ENCODE peak calls at places on chromosomes 1 and 21, in eight cellular contexts. N is SJSA1; U is adrenal gland; M is right cardiac atrium; Y is body of pancreas; Q is naive thymus-derived CD4-positive, alpha-beta T cell; F is uterus; H is ovary. O is an unnamed sample. For H3K27me3, the result is how much of the 10 kb centered on the place peaks cover.

GRCh38 chr1:38275960-38276359 is 229.4 kb upstream of the POU3F1 start:
- DNase-seq in Y (no peak), F (no peak), U (no peak), Q (no peak), M (no peak), H (no peak), N (no peak), O (no peak)

GRCh38 chr1:119139857-119140176 is 636 bp downstream of the WARS2 start:
- DNase-seq in M (no peak), F (no peak), N (no peak), Y (no peak), Q (no peak), U (no peak), H (no peak), O (no peak)

GRCh38 chr1:147570907-147571306 is 29.6 kb downstream of the BCL9 start:
- DNase-seq in Y (no peak), Q (no peak), F (no peak), U (no peak), N (no peak), M (no peak), H (no peak), O (no peak)

GRCh38 chr21:31298618-31299269 is 45.3 kb downstream of the TIAM1 start:
- DNase-seq in F (no peak), M (no peak), N (no peak), H (no peak), Q (no peak), Y (no peak), U (no peak), O (no peak)

GRCh38 chr1:87765686-87766085 is 437.0 kb downstream of the LMO4 start:
- DNase-seq in U (no peak), N (no peak), Y (no peak), F (no peak), H (no peak), Q (no peak), M (no peak), O (no peak)

GRCh38 chr21:45848352-45848751 is 133.2 kb upstream of the COL6A1 start:
- DNase-seq in Y (no peak), N (no peak), H (no peak), M (no peak), U (no peak), F (no peak), Q (no peak), O (no peak)

GRCh38 chr1:201489656-201490261 is 17.2 kb downstream of the CSRP1 start:
- DNase-seq in F (no peak), U (no peak), Q (no peak), M (peak), H (no peak), N (no peak), Y (no peak), O (no peak)

GRCh38 chr1:27971674-27972073 is 11.9 kb downstream of the XKR8 start:
- DNase-seq in M (no peak), U (no peak), Q (no peak), N (peak), Y (no peak), F (no peak), H (no peak), O (no peak)

GRCh38 chr21:16773206-16773605 is 739.6 kb upstream of the CXADR start:
- DNase-seq in H (no peak), F (no peak), Q (no peak), U (no peak), Y (no peak), N (peak), M (no peak), O (no peak)

GRCh38 chr1:50420689-50421365 is 2.4 kb downstream of the DMRTA2 start:
- DNase-seq in Q (no peak), N (no peak), Y (no peak), U (no peak), F (no peak), H (no peak), M (no peak), O (no peak)

GRCh38 chr1:68046885-68047658 is 3.4 kb downstream of the DIRAS3 start:
- DNase-seq in H (no peak), Q (no peak), Y (no peak), U (no peak), F (no peak), M (no peak), N (no peak), O (no peak)

GRCh38 chr1:203055166-203055799 is 29.0 kb downstream of the PPFIA4 start:
- DNase-seq in F (no peak), U (no peak), Q (no peak), M (no peak), N (no peak), Y (no peak), H (no peak), O (no peak)

GRCh38 chr1:218592688-218593087 is 247.6 kb downstream of the TGFB2 start:
- DNase-seq in F (no peak), Y (no peak), M (no peak), N (peak), H (no peak), Q (no peak), U (no peak), O (peak)

GRCh38 chr21:27423906-27424595 is 457.2 kb upstream of the ADAMTS5 start:
- DNase-seq in N (no peak), F (no peak), H (no peak), Y (no peak), U (no peak), Q (no peak), M (no peak), O (no peak)

GRCh38 chr1:236303675-236304074 is 21.9 kb upstream of the ERO1B start:
- DNase-seq in H (no peak), M (no peak), F (no peak), Y (no peak), N (no peak), U (no peak), Q (peak), O (no peak)

GRCh38 chr1:3533051-3534048 is 78.0 kb downstream of the MEGF6 start:
- DNase-seq in Y (no peak), Q (no peak), U (no peak), N (no peak), H (no peak), F (no peak), M (no peak), O (no peak)

GRCh38 chr1:48555271-48555670 is 83.3 kb upstream of the SPATA6 start:
- DNase-seq in M (no peak), N (no peak), U (no peak), Q (no peak), F (no peak), Y (no peak), H (no peak), O (no peak)

GRCh38 chr1:167013124-167013900 is 24.2 kb downstream of the MAEL start:
- DNase-seq in U (no peak), F (no peak), Q (no peak), Y (no peak), H (no peak), N (no peak), M (no peak), O (no peak)

GRCh38 chr21:28298251-28298672 is 694.4 kb downstream of the LTN1 start:
- DNase-seq in U (no peak), H (no peak), M (no peak), Y (no peak), N (no peak), F (no peak), Q (no peak), O (no peak)

GRCh38 chr1:27503961-27504587 is 14.1 kb upstream of the WASF2 start:
- DNase-seq in H (peak), Q (no peak), M (peak), U (no peak), F (peak), Y (no peak), N (no peak), O (no peak)

GRCh38 chr1:220755316-220755715 is 7.2 kb downstream of the MTARC2 start:
- DNase-seq in M (no peak), N (no peak), H (no peak), U (no peak), F (no peak), Y (no peak), Q (no peak), O (no peak)

GRCh38 chr1:119554188-119554587 is 47.2 kb downstream of the HSD3B1 start:
- DNase-seq in U (peak), M (peak), N (peak), H (peak), Y (peak), F (no peak), Q (no peak), O (no peak)

GRCh38 chr1:212219679-212220463 is 65.3 kb upstream of the PPP2R5A start:
- DNase-seq in Y (no peak), U (no peak), M (no peak), F (no peak), Q (no peak), H (no peak), N (peak), O (no peak)

GRCh38 chr1:199774433-199775089 is 252.9 kb upstream of the NR5A2 start:
- DNase-seq in H (no peak), Y (peak), N (no peak), M (no peak), U (no peak), Q (no peak), F (no peak), O (no peak)

GRCh38 chr1:30409476-30410152 is 313.8 kb downstream of the MATN1 start:
- DNase-seq in F (peak), H (no peak), N (no peak), Y (no peak), U (no peak), M (no peak), Q (no peak), O (no peak)

GRCh38 chr1:157050836-157051235 is 5.3 kb upstream of the ARHGEF11 start:
- DNase-seq in M (no peak), F (no peak), Y (no peak), H (no peak), N (no peak), Q (no peak), U (no peak), O (no peak)

GRCh38 chr1:3482590-3482899 is 28.1 kb downstream of the ARHGEF16 start:
- DNase-seq in Y (no peak), H (no peak), F (no peak), U (no peak), Q (no peak), N (no peak), M (no peak), O (no peak)

GRCh38 chr21:35512321-35512720 is 463.2 kb upstream of the RUNX1 start:
- DNase-seq in H (no peak), F (no peak), Q (no peak), Y (no peak), U (no peak), N (no peak), M (no peak), O (peak)

GRCh38 chr21:32908529-32908928 is 117.2 kb upstream of the OLIG2 start:
- DNase-seq in U (no peak), Q (no peak), Y (no peak), F (no peak), N (no peak), H (no peak), M (no peak), O (no peak)

GRCh38 chr1:233572896-233573295 is 41.0 kb upstream of the KCNK1 start:
- DNase-seq in Y (no peak), F (no peak), N (no peak), U (no peak), Q (no peak), M (no peak), H (no peak), O (no peak)

GRCh38 chr21:43643193-43643592 is 16.1 kb downstream of the HSF2BP start:
- DNase-seq in N (no peak), U (no peak), H (no peak), M (no peak), F (no peak), Y (no peak), Q (no peak), O (no peak)

GRCh38 chr1:234114648-234115307 is 210.3 kb downstream of the SLC35F3 start:
- DNase-seq in M (no peak), Y (peak), N (peak), H (no peak), F (no peak), U (peak), Q (peak), O (no peak)

GRCh38 chr1:94597701-94598100 is 56.1 kb upstream of the F3 start:
- DNase-seq in H (no peak), M (no peak), N (no peak), Q (no peak), Y (no peak), F (no peak), U (no peak), O (peak)

GRCh38 chr1:166305371-166305770 is 138.6 kb upstream of the FAM78B start:
- DNase-seq in N (no peak), Q (no peak), H (no peak), U (no peak), M (no peak), F (no peak), Y (no peak), O (no peak)

GRCh38 chr1:161260939-161261858 is 2.7 kb downstream of the PCP4L1 start:
- DNase-seq in N (no peak), M (no peak), Y (no peak), Q (no peak), F (no peak), U (no peak), H (no peak), O (no peak)

GRCh38 chr1:8663090-8663802 is 154.2 kb downstream of the RERE start:
- DNase-seq in N (no peak), Y (no peak), Q (no peak), U (no peak), M (no peak), F (no peak), H (no peak), O (no peak)

GRCh38 chr1:39981957-39982356 is 27.0 kb downstream of the MFSD2A start:
- DNase-seq in U (no peak), H (no peak), F (no peak), N (peak), Q (no peak), M (no peak), Y (no peak), O (peak)

GRCh38 chr21:42171091-42172053 is 47.6 kb upstream of the ABCG1 start:
- DNase-seq in N (no peak), U (peak), Q (no peak), F (no peak), M (peak), Y (no peak), H (peak), O (no peak)

GRCh38 chr1:152783095-152783494 is 3.0 kb upstream of the LCE1E start:
- DNase-seq in Q (no peak), U (no peak), H (no peak), Y (no peak), N (no peak), M (no peak), F (no peak), O (no peak)

GRCh38 chr1:243254927-243255790 is at the start of gene CEP170:
- DNase-seq in N (peak), Q (peak), U (peak), F (peak), M (peak), Y (peak), H (peak), O (peak)

GRCh38 chr1:243253211-243253926 is 1.7 kb downstream of the CEP170 start:
- DNase-seq in N (peak), Y (no peak), Q (peak), F (no peak), H (no peak), U (no peak), M (no peak), O (no peak)

GRCh38 chr1:243254233-243254926 is 701 bp downstream of the CEP170 start:
- DNase-seq in F (peak), H (no peak), N (peak), U (peak), Y (peak), Q (peak), M (peak), O (no peak)

GRCh38 chr1:243255791-243256512 is at the start of gene SDCCAG8:
- DNase-seq in N (peak), Y (peak), H (peak), U (peak), M (peak), Q (peak), F (peak), O (peak)

DNA sequence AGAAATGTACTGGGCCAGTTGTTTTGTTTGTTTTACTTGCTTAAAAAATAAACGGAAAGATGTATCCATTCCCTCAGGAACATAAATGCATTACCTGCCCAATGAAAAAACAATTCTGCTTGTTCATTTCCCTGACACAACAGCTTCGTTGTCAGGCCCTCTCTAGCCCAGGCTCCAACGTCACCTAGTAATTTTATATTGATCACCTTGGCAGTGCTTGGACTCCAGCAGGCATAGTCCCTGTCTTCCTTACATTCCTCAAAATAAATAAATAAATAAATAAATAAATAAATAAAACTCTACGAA is 1.2 kb downstream of the CEP170 start:
- DNase-seq in F (no peak), U (no peak), Y (no peak), Q (peak), M (no peak), H (no peak), N (peak), O (no peak)
- H3K4me3 ChIP-seq in F (peak), U (peak), Y (peak), Q (peak), M (peak), H (peak), N (peak), O (peak)

DNA sequence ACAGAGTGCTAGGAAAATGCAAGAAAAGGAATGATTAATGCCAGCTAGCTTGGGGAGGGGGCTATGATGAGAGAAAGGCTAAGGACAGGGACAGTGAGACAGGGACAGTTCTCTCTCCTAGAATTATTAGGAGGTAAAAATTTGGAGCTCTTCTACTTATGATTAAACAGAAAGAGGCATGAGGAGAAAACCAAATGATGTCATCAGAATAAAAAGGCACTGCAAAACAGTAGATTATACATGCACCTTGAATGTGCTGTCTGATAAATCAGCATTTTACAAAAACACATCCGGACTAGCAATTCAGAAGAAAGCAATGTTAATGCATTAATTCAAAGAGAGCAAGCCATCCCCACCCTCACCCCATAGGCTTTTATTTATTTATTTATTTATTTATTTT is 277.5 kb downstream of the RGS7 start:
- DNase-seq in U (no peak), N (no peak), Y (no peak), Q (no peak), H (no peak), M (no peak), F (no peak), O (no peak)
- H3K27me3 ChIP-seq in U (under half), N (under half), Y (under half), Q (under half), H (under half), M (under half), F (under half), O (under half)

GRCh38 chr1:6343506-6344405 is 49.8 kb downstream of the ACOT7 start:
- DNase-seq in M (peak), Q (peak), H (peak), Y (peak), U (peak), N (peak), F (peak), O (no peak)
- H3K4me3 ChIP-seq in M (no peak), Q (no peak), H (no peak), Y (no peak), U (no peak), N (no peak), F (no peak), O (no peak)

GRCh38 chr1:36920371-36920770 is 113.9 kb downstream of the GRIK3 start:
- DNase-seq in Q (no peak), H (no peak), M (no peak), Y (no peak), F (no peak), U (no peak), N (no peak), O (no peak)

GRCh38 chr1:36918604-36919003 is 115.7 kb downstream of the GRIK3 start:
- DNase-seq in U (no peak), N (no peak), F (no peak), M (no peak), Y (no peak), Q (no peak), H (no peak), O (no peak)

GRCh38 chr1:36922071-36922470 is 112.2 kb downstream of the GRIK3 start:
- DNase-seq in M (no peak), N (no peak), U (no peak), F (no peak), Q (no peak), H (no peak), Y (no peak), O (no peak)

GRCh38 chr1:36920801-36921405 is 113.4 kb downstream of the GRIK3 start:
- DNase-seq in Y (no peak), U (no peak), Q (no peak), F (no peak), H (no peak), N (no peak), M (no peak), O (no peak)

DNA sequence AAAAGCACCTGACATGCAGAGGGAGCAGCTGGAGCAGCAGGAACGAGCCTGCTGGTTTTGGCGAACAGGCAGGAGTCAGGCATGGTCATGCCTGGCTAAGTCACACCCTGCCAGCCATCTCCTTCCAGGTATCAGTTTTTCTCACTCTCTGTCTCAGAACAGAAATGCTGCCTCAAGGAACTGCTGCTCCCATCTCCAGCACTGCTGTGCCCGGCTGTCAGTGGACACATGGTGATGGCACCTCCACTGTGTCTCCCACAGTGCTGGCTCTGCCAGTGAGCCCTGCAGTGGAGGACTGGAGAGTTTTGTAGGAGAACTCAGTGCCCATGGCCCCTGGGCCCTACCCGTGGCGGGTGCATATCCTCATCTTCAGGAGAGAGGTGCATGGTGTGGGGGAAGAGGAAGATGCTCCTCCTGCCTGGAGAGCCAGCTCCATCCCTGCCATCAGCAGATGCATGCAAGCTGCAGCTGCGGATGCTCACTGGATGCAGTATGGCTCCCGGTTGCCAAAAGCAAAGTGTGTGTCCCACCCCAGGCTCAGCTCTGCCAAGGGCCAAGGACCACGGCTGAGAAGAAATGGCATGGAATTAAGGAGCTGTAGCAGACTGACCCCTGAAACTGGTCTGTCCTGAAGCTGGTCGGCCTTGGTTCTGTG is 114.7 kb downstream of the GRIK3 start:
- DNase-seq in N (no peak), Y (no peak), F (no peak), H (no peak), M (no peak), Q (no peak), U (no peak), O (no peak)
- H3K27me3 ChIP-seq in N (under half), Y (under half), F (under half), H (under half), M (under half), Q (under half), U (under half), O (under half)

O was measured in BJ.